ENCODE peak calls at places on chromosomes 5 and 9, in eight cellular contexts. D is IMR-90, K is astrocyte, T is GM23338, G is PC-3, J is GM23248, E is hepatocyte, B is neural progenitor cell. Q is an unnamed sample. For H3K4me1, the result is how much of the 10 kb centered on the place peaks cover.

GRCh38 chr9:70256123-70256551 is 2.6 kb upstream of the SMC5 start:
- DNase-seq in D (peak), K (peak), T (no peak), G (peak), J (peak), E (peak), B (peak), Q (peak)

GRCh38 chr9:92664394-92665152 is 5.4 kb downstream of the IPPK start:
- DNase-seq in D (peak), K (peak), T (no peak), G (no peak), J (peak), E (no peak), B (no peak), Q (peak)

GRCh38 chr9:121895836-121896544 is 197.1 kb downstream of the TTLL11 start:
- DNase-seq in D (peak), K (peak), T (peak), G (no peak), J (no peak), E (no peak), B (peak), Q (no peak)

GRCh38 chr5:72013741-72014703 is 93.3 kb upstream of the MAP1B start:
- DNase-seq in D (peak), K (peak), T (peak), G (no peak), J (no peak), E (peak), B (peak), Q (peak)

GRCh38 chr9:92439921-92440750 is 15.9 kb upstream of the OMD start:
- DNase-seq in D (peak), K (peak), T (no peak), G (peak), J (peak), E (no peak), B (no peak), Q (peak)

GRCh38 chr5:91556-92263 is at the start of gene PLEKHG4B:
- DNase-seq in D (no peak), K (peak), T (peak), G (no peak), J (peak), E (peak), B (peak), Q (peak)

GRCh38 chr9:88202321-88202720 is 64.0 kb upstream of the SPATA31C2 start:
- DNase-seq in D (no peak), K (no peak), T (no peak), G (no peak), J (no peak), E (no peak), B (no peak), Q (no peak)

GRCh38 chr5:90878549-90879196 is 320.1 kb downstream of the ADGRV1 start:
- DNase-seq in D (peak), K (peak), T (no peak), G (peak), J (peak), E (peak), B (no peak), Q (peak)

GRCh38 chr5:96115467-96115812 is 153.8 kb upstream of the ELL2 start:
- DNase-seq in D (no peak), K (no peak), T (no peak), G (no peak), J (no peak), E (no peak), B (no peak), Q (no peak)

GRCh38 chr5:140882591-140882899 is 621 bp downstream of the PCDHA13 start:
- DNase-seq in D (no peak), K (no peak), T (peak), G (peak), J (no peak), E (no peak), B (peak), Q (no peak)

GRCh38 chr5:1641560-1642166 is 117.9 kb upstream of the LPCAT1 start:
- DNase-seq in D (peak), K (peak), T (peak), G (peak), J (peak), E (peak), B (peak), Q (peak)

GRCh38 chr9:37776328-37776727 is 8.5 kb downstream of the EXOSC3 start:
- DNase-seq in D (peak), K (peak), T (no peak), G (peak), J (peak), E (no peak), B (no peak), Q (no peak)

GRCh38 chr9:35035851-35036701 is 36.3 kb downstream of the VCP start:
- DNase-seq in D (peak), K (no peak), T (peak), G (no peak), J (peak), E (no peak), B (no peak), Q (peak)

GRCh38 chr5:177529247-177529901 is 12.6 kb upstream of the DDX41 start:
- DNase-seq in D (no peak), K (no peak), T (no peak), G (no peak), J (no peak), E (no peak), B (no peak), Q (peak)

GRCh38 chr5:56356121-56356875 is 123.2 kb upstream of the ANKRD55 start:
- DNase-seq in D (peak), K (no peak), T (no peak), G (no peak), J (peak), E (peak), B (no peak), Q (no peak)

GRCh38 chr9:73038613-73039012 is 85.8 kb upstream of the ALDH1A1 start:
- DNase-seq in D (no peak), K (peak), T (peak), G (no peak), J (peak), E (no peak), B (no peak), Q (no peak)

GRCh38 chr9:105206821-105207699 is 37.4 kb upstream of the SLC44A1 start:
- DNase-seq in D (peak), K (no peak), T (no peak), G (peak), J (peak), E (no peak), B (no peak), Q (no peak)

GRCh38 chr5:76402251-76402879 is 720 bp upstream of the IQGAP2 start:
- DNase-seq in D (no peak), K (no peak), T (peak), G (no peak), J (no peak), E (peak), B (peak), Q (peak)

GRCh38 chr5:1782385-1783213 is 17.0 kb downstream of the MRPL36 start:
- DNase-seq in D (no peak), K (no peak), T (no peak), G (no peak), J (no peak), E (no peak), B (no peak), Q (peak)

GRCh38 chr5:14901462-14902051 is 30.0 kb upstream of the ANKH start:
- DNase-seq in D (peak), K (peak), T (no peak), G (no peak), J (peak), E (peak), B (no peak), Q (peak)

GRCh38 chr9:136626066-136626725 is 36.5 kb upstream of the EGFL7 start:
- DNase-seq in D (no peak), K (no peak), T (no peak), G (no peak), J (no peak), E (no peak), B (no peak), Q (no peak)

GRCh38 chr5:176892663-176893062 is 6.5 kb downstream of the HK3 start:
- DNase-seq in D (no peak), K (no peak), T (no peak), G (no peak), J (no peak), E (no peak), B (peak), Q (no peak)

GRCh38 chr9:78363221-78363620 is 66.3 kb downstream of the PSAT1 start:
- DNase-seq in D (peak), K (peak), T (no peak), G (peak), J (peak), E (peak), B (no peak), Q (peak)

GRCh38 chr5:35319231-35320002 is 89.1 kb upstream of the PRLR start:
- DNase-seq in D (peak), K (peak), T (no peak), G (peak), J (peak), E (peak), B (no peak), Q (no peak)

GRCh38 chr9:18437315-18438200 is 36.4 kb upstream of the ADAMTSL1 start:
- DNase-seq in D (peak), K (peak), T (peak), G (no peak), J (peak), E (peak), B (peak), Q (peak)

GRCh38 chr5:113043491-113043931 is 66.9 kb downstream of the DCP2 start:
- DNase-seq in D (no peak), K (no peak), T (peak), G (peak), J (peak), E (peak), B (peak), Q (peak)

GRCh38 chr5:543755-544674 is 19.8 kb upstream of the SLC9A3 start:
- DNase-seq in D (no peak), K (no peak), T (no peak), G (no peak), J (no peak), E (no peak), B (no peak), Q (peak)

GRCh38 chr9:136526625-136527066 is 19.2 kb downstream of the NOTCH1 start:
- DNase-seq in D (no peak), K (no peak), T (no peak), G (no peak), J (no peak), E (peak), B (peak), Q (no peak)

GRCh38 chr5:123429993-123430392 is 6.8 kb upstream of the CEP120 start:
- DNase-seq in D (peak), K (peak), T (no peak), G (peak), J (peak), E (peak), B (no peak), Q (peak)

GRCh38 chr9:79129865-79130480 is 441.8 kb upstream of the TLE4 start:
- DNase-seq in D (peak), K (peak), T (peak), G (peak), J (peak), E (peak), B (peak), Q (no peak)

GRCh38 chr5:125199968-125200841 is 453.8 kb upstream of the ZNF608 start:
- DNase-seq in D (no peak), K (peak), T (peak), G (no peak), J (peak), E (peak), B (peak), Q (no peak)

GRCh38 chr5:135387629-135387960 is 11.4 kb downstream of the MACROH2A1 start:
- DNase-seq in D (no peak), K (no peak), T (no peak), G (no peak), J (no peak), E (no peak), B (no peak), Q (no peak)

DNA sequence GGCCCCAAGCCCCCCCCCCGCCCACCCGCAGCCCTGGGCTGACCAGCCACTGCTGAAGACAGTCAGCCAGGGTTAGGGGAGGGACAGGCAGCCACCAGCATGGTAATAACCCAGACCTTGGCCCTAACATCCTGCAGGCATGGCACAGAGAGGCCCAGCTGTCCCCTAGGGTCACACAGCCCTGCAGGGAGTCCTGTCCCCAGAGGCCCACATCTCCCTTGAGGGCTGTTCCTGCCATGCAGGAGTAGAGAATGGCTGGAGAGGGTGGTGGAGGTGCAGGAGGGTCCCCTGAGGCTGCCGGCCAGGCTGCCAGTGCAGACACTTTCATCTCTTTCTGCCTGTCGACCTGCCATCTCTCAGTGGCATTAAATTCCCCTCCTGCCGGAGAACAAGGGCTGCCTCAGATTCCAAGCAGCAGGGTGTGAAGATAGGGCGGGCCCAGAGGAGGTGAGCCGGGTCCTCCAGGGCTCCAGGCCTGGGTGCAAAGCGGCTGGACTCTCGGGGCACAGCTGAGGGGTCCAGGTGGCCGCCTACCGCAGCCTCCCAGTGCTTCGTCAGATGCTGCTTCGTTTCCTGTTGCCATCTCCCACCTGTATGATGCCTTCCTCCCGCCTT is 40.0 kb downstream of the CXXC5 start:
- DNase-seq in D (no peak), K (no peak), T (no peak), G (no peak), J (no peak), E (no peak), B (peak), Q (no peak)
- H3K4me1 ChIP-seq in D (under half), K (half or more), T (half or more), G (under half), J (under half), E (under half), B (half or more), Q (under half)

GRCh38 chr5:160438316-160439204 is 16.9 kb downstream of the PTTG1 start:
- DNase-seq in D (peak), K (peak), T (peak), G (peak), J (peak), E (peak), B (peak), Q (peak)
- H2AFZ ChIP-seq in D (peak), K (peak), T (peak), G (peak), J (peak), E (peak), B (peak), Q (peak)

GRCh38 chr5:75185763-75186162 is 50.9 kb downstream of the ANKRD31 start:
- DNase-seq in D (no peak), K (no peak), T (no peak), G (peak), J (no peak), E (no peak), B (no peak), Q (no peak)
- H3K4me2 ChIP-seq in D (no peak), K (no peak), T (no peak), G (no peak), J (no peak), E (no peak), B (no peak), Q (no peak)

DNA sequence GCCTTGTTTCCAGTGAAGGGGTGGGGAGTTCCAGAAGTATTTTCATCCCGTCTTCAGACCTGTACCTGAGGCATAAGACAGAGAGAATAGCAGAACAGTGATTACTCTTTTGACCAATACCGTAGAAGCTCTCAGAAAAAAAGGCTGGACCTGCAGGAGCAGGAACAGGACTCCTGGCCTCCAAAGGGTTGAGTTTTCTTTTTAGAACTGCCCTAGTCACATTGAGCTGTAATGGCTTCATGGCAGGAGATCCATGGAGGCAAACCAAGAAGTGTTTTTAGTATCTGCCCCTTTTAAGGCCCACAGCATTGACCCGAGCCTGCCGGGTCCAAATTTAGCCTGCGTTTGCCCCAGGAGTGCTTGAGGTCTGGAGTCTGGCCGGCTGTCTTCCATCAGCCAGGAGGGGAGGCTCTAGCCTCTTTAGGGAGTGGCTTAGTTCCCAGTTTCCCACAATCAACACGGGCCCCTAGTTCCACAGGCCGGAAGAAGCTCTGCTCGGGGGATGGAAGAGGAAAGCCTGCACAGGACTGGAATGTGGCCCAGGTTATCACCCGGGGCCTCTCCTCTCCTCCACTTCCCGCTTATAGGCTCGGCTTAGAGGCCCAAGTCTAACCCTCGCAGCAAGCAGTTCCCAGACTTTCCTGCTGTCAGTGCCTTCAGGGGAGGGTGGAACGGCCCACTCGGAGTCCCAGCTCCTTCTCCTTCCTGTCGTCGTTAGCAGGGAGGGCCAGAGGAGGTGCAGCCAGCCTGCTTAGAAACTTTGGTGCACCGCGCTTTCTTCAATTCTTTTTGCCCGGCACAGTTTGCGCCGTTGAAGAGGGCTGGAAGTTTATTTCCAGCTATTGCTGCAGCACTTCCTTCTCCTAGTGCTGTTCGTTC is 80.7 kb downstream of the C9orf152 start:
- DNase-seq in D (peak), K (peak), T (peak), G (no peak), J (no peak), E (peak), B (peak), Q (peak)
- H3K4me1 ChIP-seq in D (half or more), K (half or more), T (half or more), G (under half), J (under half), E (half or more), B (half or more), Q (half or more)

GRCh38 chr5:116942622-116943021 is 368.0 kb upstream of the SEMA6A start:
- DNase-seq in D (no peak), K (no peak), T (no peak), G (no peak), J (peak), E (peak), B (no peak), Q (no peak)

GRCh38 chr5:116935561-116936162 is 361.0 kb upstream of the SEMA6A start:
- DNase-seq in D (no peak), K (no peak), T (no peak), G (no peak), J (no peak), E (no peak), B (no peak), Q (no peak)

GRCh38 chr5:116939641-116940040 is 365.0 kb upstream of the SEMA6A start:
- DNase-seq in D (no peak), K (no peak), T (no peak), G (no peak), J (no peak), E (no peak), B (no peak), Q (no peak)

GRCh38 chr5:116944171-116944570 is 369.5 kb upstream of the SEMA6A start:
- DNase-seq in D (no peak), K (peak), T (peak), G (no peak), J (no peak), E (no peak), B (peak), Q (peak)

GRCh38 chr5:116938488-116938887 is 363.9 kb upstream of the SEMA6A start:
- DNase-seq in D (no peak), K (no peak), T (peak), G (no peak), J (no peak), E (no peak), B (peak), Q (no peak)
- H2AFZ ChIP-seq in D (no peak), K (no peak), T (no peak), G (no peak), J (no peak), E (no peak), B (peak), Q (no peak)

DNA sequence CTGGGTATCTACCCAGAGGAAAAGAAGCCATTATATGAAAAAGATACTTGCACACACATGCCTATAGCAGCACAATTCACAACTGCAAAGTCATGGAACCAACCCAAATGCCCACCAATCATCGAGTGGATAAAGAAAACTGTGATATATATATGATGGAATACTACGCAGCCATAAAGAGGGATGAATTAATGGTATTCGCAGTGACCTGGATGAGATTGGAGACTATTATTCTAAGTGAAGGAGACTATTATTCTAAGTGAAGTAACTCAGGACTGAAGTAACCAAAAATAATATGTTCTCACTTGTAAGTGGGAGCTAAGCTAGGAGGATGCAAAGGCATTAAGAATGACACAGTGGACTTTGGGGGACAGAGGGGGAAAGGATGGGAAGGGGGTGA is 30.0 kb upstream of the GABBR2 start:
- DNase-seq in D (no peak), K (no peak), T (no peak), G (no peak), J (no peak), E (no peak), B (no peak), Q (no peak)
- H3K4me2 ChIP-seq in D (no peak), K (no peak), T (no peak), G (no peak), J (no peak), E (no peak), B (no peak), Q (no peak)

GRCh38 chr9:132236662-132237311 is 74.9 kb downstream of the NTNG2 start:
- DNase-seq in D (no peak), K (no peak), T (no peak), G (no peak), J (no peak), E (no peak), B (no peak), Q (peak)
- H3K4me1 ChIP-seq in D (under half), K (under half), T (under half), G (under half), J (under half), E (under half), B (under half), Q (under half)

DNA sequence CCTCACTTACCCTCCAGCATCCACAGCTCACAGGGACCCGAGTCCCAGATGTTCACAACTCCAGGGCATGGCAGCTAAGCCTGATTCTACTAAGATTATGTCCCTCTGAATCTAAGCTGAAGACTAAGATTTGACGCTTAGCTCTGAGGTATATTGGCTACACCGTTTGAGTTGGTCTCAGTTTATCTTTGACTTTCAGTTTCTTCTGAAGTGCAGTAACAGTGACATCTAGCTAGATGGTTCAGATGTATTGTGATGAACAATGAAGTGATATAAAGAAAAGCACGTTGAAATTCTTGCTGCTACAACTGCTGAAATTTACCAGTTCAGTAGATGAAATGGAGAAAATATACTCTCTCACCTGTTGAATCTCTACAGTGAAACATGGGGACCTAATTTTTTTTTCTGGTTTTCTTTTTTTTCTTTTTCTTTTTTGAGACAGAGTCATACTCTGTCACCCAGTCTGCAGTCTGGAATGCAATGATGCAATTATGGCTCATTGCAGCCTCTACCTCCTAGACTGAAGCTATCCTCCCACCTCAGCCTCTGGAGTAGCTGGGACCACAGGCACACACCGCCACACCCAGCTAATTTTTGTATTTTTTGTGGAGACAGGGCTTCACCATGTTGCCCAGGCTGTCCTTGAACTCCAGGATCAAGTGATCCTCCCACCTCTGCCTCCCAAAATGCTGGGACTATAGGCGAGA is 15.7 kb downstream of the RFK start:
- DNase-seq in D (no peak), K (no peak), T (no peak), G (no peak), J (no peak), E (no peak), B (no peak), Q (no peak)
- H2AFZ ChIP-seq in D (no peak), K (no peak), T (no peak), G (no peak), J (no peak), E (no peak), B (no peak), Q (no peak)

GRCh38 chr9:94868462-94868861 is 142.0 kb downstream of the AOPEP start:
- DNase-seq in D (peak), K (peak), T (no peak), G (no peak), J (no peak), E (no peak), B (no peak), Q (no peak)
- H3K4me2 ChIP-seq in D (peak), K (peak), T (no peak), G (peak), J (peak), E (peak), B (no peak), Q (peak)